ENCODE peak calls at places on chromosomes 16 and 17, in ten cellular contexts. A is CD8-positive, alpha-beta T cell; X is B cell; R is fibroblast of pulmonary artery; S is thoracic aorta; W is cardiac muscle cell; T is fibroblast of the aortic adventitia; C is AG10803; L is breast epithelium; J is OCI-LY7. D is an unnamed sample.
A peak's percentile ranks its signal among the peaks of the same experiment; 100 is the strongest.

GRCh38 chr17:83029571-83029970 is 49.8 kb upstream of the METRNL start:
- DNase-seq in X (no peak), R (no peak), C (no peak), A (no peak), J (no peak), W (no peak), S (no peak), L (no peak), T (no peak), D (no peak)

GRCh38 chr17:48747445-48748363 is 19.2 kb upstream of the HOXB13 start:
- DNase-seq in T (no peak), J (no peak), S (no peak), R (no peak), A (no peak), W (no peak), X (no peak), C (no peak), L (no peak), D (no peak)

GRCh38 chr17:65523853-65524664 is 37.4 kb downstream of the AXIN2 start:
- DNase-seq in W (no peak), T (peak; percentile 45), J (no peak), R (peak; percentile 24), X (no peak), A (no peak), C (no peak), S (no peak), L (no peak), D (no peak)

GRCh38 chr17:39676198-39676819 is 8.1 kb downstream of the PNMT start:
- DNase-seq in C (no peak), T (no peak), A (peak; percentile 75), R (no peak), W (peak; percentile 88), S (peak; percentile 73), X (peak; percentile 61), J (peak; percentile 42), L (peak; percentile 92), D (no peak)

GRCh38 chr16:31072540-31073072 is 1.4 kb downstream of the ZNF668 start:
- DNase-seq in R (peak; percentile 45), A (no peak), S (no peak), T (peak; percentile 42), L (no peak), J (peak; percentile 61), X (no peak), C (peak; percentile 41), W (no peak), D (no peak)

GRCh38 chr16:54589326-54589725 is 302.7 kb upstream of the IRX3 start:
- DNase-seq in J (no peak), X (no peak), S (no peak), A (no peak), W (no peak), T (no peak), L (no peak), C (no peak), R (no peak), D (no peak)

GRCh38 chr17:40936976-40937375 is 470 bp downstream of the KRT23 start:
- DNase-seq in T (no peak), S (no peak), C (no peak), A (no peak), J (no peak), L (no peak), R (no peak), X (no peak), W (no peak), D (no peak)

GRCh38 chr17:35116845-35117244 is 2.8 kb downstream of the RAD51D start:
- DNase-seq in L (no peak), C (no peak), J (no peak), R (no peak), A (no peak), W (no peak), X (peak; percentile 36), S (no peak), T (no peak), D (no peak)

GRCh38 chr17:8332688-8333087 is 7.0 kb upstream of the ODF4 start:
- DNase-seq in X (no peak), T (no peak), R (no peak), J (no peak), A (no peak), W (peak; percentile 31), C (no peak), S (no peak), L (peak; percentile 74), D (no peak)

GRCh38 chr16:80387308-80387921 is 153.4 kb upstream of the DYNLRB2 start:
- DNase-seq in T (no peak), C (no peak), R (no peak), J (no peak), W (no peak), X (no peak), L (no peak), A (no peak), S (no peak), D (no peak)

GRCh38 chr16:66190411-66190810 is 176.1 kb upstream of the CDH5 start:
- DNase-seq in A (no peak), C (no peak), R (no peak), S (no peak), X (no peak), J (no peak), W (no peak), L (no peak), T (no peak), D (no peak)

GRCh38 chr17:36978810-36979584 is 30.2 kb downstream of the AATF start:
- DNase-seq in L (no peak), C (peak; percentile 33), X (no peak), A (no peak), W (no peak), J (no peak), S (no peak), R (peak; percentile 9), T (no peak), D (no peak)

GRCh38 chr16:55179858-55180585 is 144.0 kb upstream of the IRX6 start:
- DNase-seq in S (no peak), X (no peak), C (no peak), R (no peak), L (no peak), A (no peak), J (no peak), W (peak; percentile 9), T (no peak), D (no peak)

GRCh38 chr16:82603784-82604411 is 22.9 kb upstream of the CDH13 start:
- DNase-seq in X (no peak), A (no peak), C (peak; percentile 72), S (no peak), T (peak; percentile 78), W (peak; percentile 63), L (no peak), R (peak; percentile 77), J (peak; percentile 5), D (no peak)

DNA sequence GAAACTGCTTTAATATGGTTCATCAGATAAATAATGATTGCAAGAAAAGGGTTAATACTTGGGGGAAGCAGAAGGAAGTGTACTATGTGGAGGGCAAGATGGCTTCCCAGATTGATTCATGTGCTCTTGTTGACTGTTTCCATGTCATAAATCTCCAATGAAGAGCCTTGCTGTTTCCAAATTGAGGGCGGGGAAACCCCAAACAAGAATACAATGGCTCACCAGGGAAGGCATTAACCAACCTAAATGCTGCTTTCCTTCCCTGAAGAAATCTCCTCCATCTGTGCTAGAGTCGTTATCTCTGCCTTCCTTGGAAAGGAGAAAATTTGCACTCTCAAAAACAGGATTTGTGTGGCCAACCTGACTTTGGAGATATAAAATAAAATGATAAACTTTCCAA is 28.0 kb upstream of the CDH13 start:
- DNase-seq in W (no peak), A (no peak), C (no peak), R (no peak), L (no peak), X (no peak), S (no peak), T (no peak), J (no peak), D (no peak)
- TF ChIP-seq CTCF in W (no peak), A (no peak), C (no peak), R (no peak), L (no peak), X (no peak), S (no peak), T (no peak), J (no peak), D (no peak)

DNA sequence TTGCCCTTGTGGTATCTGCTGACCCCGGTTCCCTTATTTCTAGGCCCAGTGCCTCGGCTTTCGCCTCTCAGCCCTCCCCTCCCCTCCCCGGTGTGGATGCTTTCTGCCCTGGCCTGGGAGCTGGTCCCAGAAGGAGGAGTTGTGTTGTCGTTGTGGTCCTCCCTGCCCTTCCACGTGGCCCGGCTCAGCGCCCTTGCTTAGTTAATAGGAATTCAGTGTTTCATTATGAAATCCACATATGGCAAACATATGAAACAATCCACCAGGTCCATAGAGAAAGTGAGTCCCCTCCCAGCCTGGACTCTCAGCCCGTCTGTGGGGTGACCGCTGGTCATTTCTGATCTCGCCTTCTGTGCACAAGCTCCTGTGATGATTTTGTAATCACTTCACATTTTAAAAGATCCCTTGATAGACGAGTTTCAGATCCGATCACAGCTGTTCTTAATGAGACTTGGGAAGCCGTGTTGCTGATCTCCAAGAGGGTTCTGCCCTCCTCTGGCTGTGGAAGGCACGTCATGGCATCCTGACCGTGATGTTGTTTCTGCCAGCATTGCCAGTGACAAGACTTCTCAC is 112.1 kb downstream of the BANP start:
- DNase-seq in T (peak; percentile 91), J (no peak), X (no peak), R (peak; percentile 57), S (no peak), L (no peak), W (no peak), A (no peak), C (peak; percentile 98), D (no peak)
- TF ChIP-seq CTCF in T (peak; percentile 61), J (no peak), X (no peak), R (peak; percentile 23), S (peak; percentile 20), L (no peak), W (peak; percentile 31), A (no peak), C (peak; percentile 75), D (no peak)

GRCh38 chr16:85027968-85028637 is 508 bp downstream of the KIAA0513 start:
- DNase-seq in W (no peak), L (no peak), T (no peak), S (no peak), R (no peak), A (no peak), J (peak; percentile 15), C (no peak), X (no peak), D (peak; percentile 36)
- TF ChIP-seq CTCF in W (peak; percentile 12), L (no peak), T (no peak), S (peak; percentile 8), R (no peak), A (no peak), J (peak; percentile 47), C (peak; percentile 12), X (peak; percentile 33), D (peak; percentile 44)

DNA sequence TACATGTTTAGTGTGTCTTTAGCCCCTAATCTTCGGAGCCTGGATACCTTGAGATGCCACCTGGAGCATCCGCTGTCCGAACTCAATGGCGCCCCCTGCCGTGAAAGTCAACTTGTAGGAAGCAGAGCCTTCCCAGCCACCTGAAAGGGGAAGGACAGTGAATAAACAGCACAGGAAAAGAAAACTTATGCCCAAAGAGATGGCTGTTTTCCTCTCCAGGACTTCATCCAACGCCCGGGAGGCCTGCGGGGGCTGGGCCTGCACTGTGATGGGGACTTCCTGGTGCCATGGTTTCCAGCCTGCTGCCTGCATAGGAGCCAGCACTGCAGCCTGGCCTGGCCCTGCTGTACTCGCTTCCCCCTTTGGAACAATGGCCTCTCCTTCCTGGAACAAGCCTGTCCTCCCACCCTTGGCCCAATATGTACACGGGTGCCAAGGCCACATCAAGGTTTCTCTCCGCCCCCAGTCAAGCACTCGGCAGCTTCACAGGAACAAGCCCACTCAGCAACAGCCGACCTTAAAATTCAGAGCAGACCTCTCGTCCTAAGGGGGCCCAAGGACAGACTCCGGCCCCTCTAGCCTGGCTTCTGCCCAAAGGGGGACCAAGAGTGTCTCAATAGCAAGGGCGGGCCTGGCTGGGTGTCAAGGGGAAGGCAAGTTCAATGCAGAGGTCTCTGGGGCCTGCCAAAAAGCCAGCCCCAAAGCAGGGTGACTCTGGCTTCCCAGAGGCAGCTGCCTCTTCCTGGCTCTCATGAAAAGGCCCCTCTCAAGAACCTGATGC is 4.5 kb upstream of the UNC13D start:
- DNase-seq in R (peak; percentile 87), W (peak; percentile 79), L (peak; percentile 81), J (peak; percentile 83), A (peak; percentile 83), X (peak; percentile 73), T (peak; percentile 56), C (no peak), S (no peak), D (peak; percentile 51)
- TF ChIP-seq CTCF in R (peak; percentile 77), W (peak; percentile 80), L (peak; percentile 54), J (peak; percentile 99), A (peak; percentile 74), X (peak; percentile 77), T (peak; percentile 72), C (peak; percentile 61), S (peak; percentile 46), D (peak; percentile 77)